ENCODE peak calls at places on chromosomes 12 and 14, in seven cellular contexts. U, X, W, N, F, S and A are unnamed samples.

GRCh38 chr14:24262821-24263733 is at the start of gene TGM1:
- DNase-seq in U (no peak), X (no peak), W (no peak), N (no peak), F (no peak), S (no peak), A (no peak)

GRCh38 chr12:41188058-41188840 is at the start of gene PDZRN4:
- DNase-seq in U (peak; percentile 29), X (peak; percentile 16), W (peak; percentile 16), N (no peak), F (no peak), S (peak; percentile 63), A (no peak)

GRCh38 chr12:44052554-44052953 is 216.7 kb downstream of the TMEM117 start:
- DNase-seq in U (no peak), X (no peak), W (no peak), N (no peak), F (no peak), S (no peak), A (no peak)

GRCh38 chr12:91017043-91017442 is 12.3 kb upstream of the EPYC start:
- DNase-seq in U (no peak), X (no peak), W (no peak), N (no peak), F (no peak), S (no peak), A (no peak)

GRCh38 chr12:75656650-75657049 is 145.2 kb upstream of the KRR1 start:
- DNase-seq in U (no peak), X (no peak), W (no peak), N (no peak), F (no peak), S (no peak), A (no peak)

GRCh38 chr12:100168562-100168961 is 25.9 kb upstream of the BLTP3B start:
- DNase-seq in U (no peak), X (no peak), W (no peak), N (no peak), F (no peak), S (no peak), A (no peak)

GRCh38 chr14:64266206-64266605 is 28.0 kb downstream of the ESR2 start:
- DNase-seq in U (no peak), X (no peak), W (no peak), N (no peak), F (no peak), S (no peak), A (peak; percentile 56)

GRCh38 chr12:132827763-132828703 is 636 bp downstream of the GOLGA3 start:
- DNase-seq in U (peak; percentile 18), X (no peak), W (peak; percentile 59), N (peak; percentile 9), F (no peak), S (peak; percentile 73), A (peak; percentile 22)

GRCh38 chr14:21852061-21852664 is 178.5 kb upstream of the OR4E1 start:
- DNase-seq in U (peak; percentile 37), X (no peak), W (peak; percentile 17), N (peak; percentile 64), F (peak; percentile 15), S (no peak), A (peak; percentile 41)

GRCh38 chr12:30753761-30754382 is 879 bp downstream of the CAPRIN2 start:
- DNase-seq in U (no peak), X (peak; percentile 55), W (no peak), N (no peak), F (peak; percentile 43), S (no peak), A (no peak)

GRCh38 chr12:27551172-27551840 is 27.3 kb downstream of the PPFIBP1 start:
- DNase-seq in U (no peak), X (no peak), W (no peak), N (no peak), F (no peak), S (no peak), A (no peak)

GRCh38 chr12:32605326-32606095 is 73.6 kb upstream of the DNM1L start:
- DNase-seq in U (no peak), X (peak; percentile 62), W (no peak), N (no peak), F (no peak), S (no peak), A (no peak)

GRCh38 chr12:119036878-119037493 is 55.6 kb downstream of the SRRM4 start:
- DNase-seq in U (peak; percentile 36), X (peak; percentile 41), W (peak; percentile 43), N (no peak), F (peak; percentile 65), S (no peak), A (peak; percentile 17)

GRCh38 chr12:131825146-131825892 is 2.9 kb upstream of the MMP17 start:
- DNase-seq in U (no peak), X (no peak), W (no peak), N (no peak), F (no peak), S (peak; percentile 37), A (no peak)

GRCh38 chr12:122004633-122005071 is 17.0 kb upstream of the BCL7A start:
- DNase-seq in U (no peak), X (no peak), W (no peak), N (no peak), F (no peak), S (no peak), A (no peak)

GRCh38 chr12:95459310-95459709 is 14.6 kb upstream of the METAP2 start:
- DNase-seq in U (no peak), X (no peak), W (no peak), N (no peak), F (no peak), S (no peak), A (no peak)

GRCh38 chr12:92759634-92760268 is 57.0 kb downstream of the PLEKHG7 start:
- DNase-seq in U (no peak), X (no peak), W (no peak), N (no peak), F (no peak), S (no peak), A (no peak)

GRCh38 chr12:82650627-82651337 is 35.9 kb upstream of the TMTC2 start:
- DNase-seq in U (no peak), X (no peak), W (peak; percentile 45), N (no peak), F (no peak), S (no peak), A (no peak)

GRCh38 chr14:20652996-20653975 is 11.8 kb upstream of the OR6S1 start:
- DNase-seq in U (no peak), X (no peak), W (no peak), N (no peak), F (peak; percentile 83), S (no peak), A (no peak)

GRCh38 chr12:69688496-69689427 is 10.3 kb downstream of the BEST3 start:
- DNase-seq in U (no peak), X (no peak), W (no peak), N (no peak), F (peak; percentile 97), S (no peak), A (peak; percentile 1)

GRCh38 chr14:71324767-71325272 is 417.6 kb downstream of the PCNX1 start:
- DNase-seq in U (no peak), X (peak; percentile 19), W (peak; percentile 49), N (peak; percentile 30), F (no peak), S (no peak), A (peak; percentile 50)

GRCh38 chr12:130169256-130169655 is 7.0 kb downstream of the FZD10 start:
- DNase-seq in U (no peak), X (no peak), W (no peak), N (no peak), F (no peak), S (peak; percentile 15), A (no peak)

GRCh38 chr14:68986926-68987652 is 8.0 kb upstream of the ACTN1 start:
- DNase-seq in U (no peak), X (no peak), W (no peak), N (no peak), F (no peak), S (no peak), A (no peak)

GRCh38 chr12:6333566-6333965 is 8.3 kb downstream of the TNFRSF1A start:
- DNase-seq in U (no peak), X (no peak), W (no peak), N (no peak), F (no peak), S (no peak), A (no peak)

GRCh38 chr14:20799955-20800544 is 2.6 kb downstream of the RNASE1 start:
- DNase-seq in U (no peak), X (no peak), W (no peak), N (no peak), F (no peak), S (peak; percentile 72), A (no peak)

GRCh38 chr14:102717211-102717610 is 60.0 kb upstream of the TRAF3 start:
- DNase-seq in U (no peak), X (no peak), W (no peak), N (no peak), F (no peak), S (no peak), A (no peak)

GRCh38 chr12:113310489-113310888 is 24.4 kb downstream of the SLC8B1 start:
- DNase-seq in U (no peak), X (no peak), W (no peak), N (no peak), F (no peak), S (no peak), A (no peak)

GRCh38 chr14:51442513-51443175 is 202.6 kb downstream of the TMX1 start:
- DNase-seq in U (no peak), X (no peak), W (no peak), N (no peak), F (peak; percentile 18), S (no peak), A (no peak)

GRCh38 chr12:104618691-104619090 is 161.9 kb downstream of the CHST11 start:
- DNase-seq in U (no peak), X (no peak), W (no peak), N (no peak), F (no peak), S (no peak), A (no peak)

GRCh38 chr14:104091061-104091926 is 5.8 kb downstream of the ASPG start:
- DNase-seq in U (no peak), X (no peak), W (no peak), N (no peak), F (no peak), S (peak; percentile 59), A (no peak)

GRCh38 chr14:33393155-33393894 is 454.6 kb downstream of the NPAS3 start:
- DNase-seq in U (no peak), X (no peak), W (no peak), N (no peak), F (no peak), S (no peak), A (no peak)

GRCh38 chr12:20451759-20452158 is 83.4 kb downstream of the PDE3A start:
- DNase-seq in U (no peak), X (no peak), W (no peak), N (no peak), F (no peak), S (no peak), A (no peak)

GRCh38 chr12:12582895-12583303 is 20.2 kb upstream of the DUSP16 start:
- DNase-seq in U (no peak), X (no peak), W (peak; percentile 77), N (no peak), F (no peak), S (no peak), A (no peak)

GRCh38 chr12:48980953-48981756 is 3.0 kb downstream of the WNT1 start:
- DNase-seq in U (no peak), X (no peak), W (peak; percentile 66), N (peak; percentile 47), F (no peak), S (peak; percentile 76), A (peak; percentile 50)

GRCh38 chr14:37903561-37904191 is 304.0 kb upstream of the SSTR1 start:
- DNase-seq in U (no peak), X (peak; percentile 70), W (peak; percentile 26), N (peak; percentile 2), F (peak; percentile 19), S (no peak), A (no peak)

GRCh38 chr14:104244221-104245011 is 106.0 kb downstream of the KIF26A start:
- DNase-seq in U (peak; percentile 8), X (no peak), W (no peak), N (no peak), F (no peak), S (peak; percentile 66), A (no peak)

GRCh38 chr12:132284071-132284492 is 45.3 kb downstream of the GALNT9 start:
- DNase-seq in U (no peak), X (no peak), W (no peak), N (no peak), F (peak; percentile 79), S (no peak), A (no peak)

GRCh38 chr14:104352493-104353220 is 214.3 kb downstream of the KIF26A start:
- DNase-seq in U (no peak), X (no peak), W (no peak), N (no peak), F (no peak), S (no peak), A (no peak)